ENCODE peak calls at places on chromosomes 1 and 21, in eight cellular contexts. A, J, G, O, F, K, H and Y are unnamed samples.
A peak's percentile ranks its signal among the peaks of the same experiment; 100 is the strongest.

GRCh38 chr21:15560383-15561056 is 169.3 kb upstream of the USP25 start:
- DNase-seq in A (no peak), J (peak; percentile 49), G (no peak), O (peak; percentile 15), F (no peak), K (no peak), H (no peak), Y (no peak)

GRCh38 chr1:60746278-60746761 is 336.0 kb upstream of the NFIA start:
- DNase-seq in A (no peak), J (no peak), G (no peak), O (no peak), F (no peak), K (no peak), H (no peak), Y (no peak)

GRCh38 chr1:218664385-218665170 is 319.4 kb downstream of the TGFB2 start:
- DNase-seq in A (no peak), J (peak; percentile 54), G (no peak), O (peak; percentile 75), F (no peak), K (no peak), H (no peak), Y (no peak)

GRCh38 chr1:228455715-228456114 is 31.5 kb upstream of the RNF187 start:
- DNase-seq in A (no peak), J (no peak), G (peak; percentile 53), O (no peak), F (no peak), K (no peak), H (no peak), Y (no peak)

GRCh38 chr21:14215971-14216621 is at the start of gene RBM11:
- DNase-seq in A (no peak), J (peak; percentile 39), G (peak; percentile 82), O (peak; percentile 6), F (no peak), K (peak; percentile 91), H (peak; percentile 79), Y (no peak)

GRCh38 chr1:172322219-172323061 is 98.0 kb upstream of the C1orf105 start:
- DNase-seq in A (peak; percentile 80), J (peak; percentile 97), G (no peak), O (peak; percentile 98), F (peak; percentile 34), K (no peak), H (peak; percentile 73), Y (peak; percentile 75)

GRCh38 chr1:220990417-220991337 is 111.4 kb downstream of the HLX start:
- DNase-seq in A (no peak), J (peak; percentile 81), G (no peak), O (peak; percentile 59), F (no peak), K (no peak), H (no peak), Y (no peak)

GRCh38 chr1:54623216-54624007 is at the start of gene FAM151A:
- DNase-seq in A (no peak), J (no peak), G (no peak), O (no peak), F (no peak), K (no peak), H (peak; percentile 49), Y (no peak)

GRCh38 chr21:44499631-44500030 is 40.4 kb downstream of the KRTAP10-1 start:
- DNase-seq in A (no peak), J (no peak), G (no peak), O (no peak), F (no peak), K (no peak), H (no peak), Y (no peak)

GRCh38 chr1:108080448-108080847 is 115.5 kb upstream of the VAV3 start:
- DNase-seq in A (no peak), J (no peak), G (no peak), O (no peak), F (no peak), K (no peak), H (no peak), Y (no peak)

GRCh38 chr1:158176399-158176798 is 4.3 kb upstream of the CD1D start:
- DNase-seq in A (no peak), J (no peak), G (peak; percentile 90), O (no peak), F (no peak), K (no peak), H (no peak), Y (no peak)

GRCh38 chr1:33624991-33625870 is 152.8 kb downstream of the ZSCAN20 start:
- DNase-seq in A (no peak), J (no peak), G (no peak), O (no peak), F (no peak), K (no peak), H (no peak), Y (no peak)

GRCh38 chr1:12539705-12540579 is 78.1 kb downstream of the DHRS3 start:
- DNase-seq in A (peak; percentile 98), J (peak; percentile 86), G (no peak), O (peak; percentile 99), F (peak; percentile 80), K (no peak), H (peak; percentile 97), Y (peak; percentile 95)

GRCh38 chr1:6907676-6908434 is 122.6 kb downstream of the CAMTA1 start:
- DNase-seq in A (no peak), J (no peak), G (no peak), O (no peak), F (no peak), K (no peak), H (peak; percentile 53), Y (no peak)

GRCh38 chr1:190578015-190578414 is 100.4 kb upstream of the BRINP3 start:
- DNase-seq in A (no peak), J (no peak), G (no peak), O (no peak), F (no peak), K (no peak), H (no peak), Y (no peak)

GRCh38 chr1:247337961-247338360 is 6.3 kb upstream of the ZNF496 start:
- DNase-seq in A (no peak), J (no peak), G (no peak), O (no peak), F (no peak), K (no peak), H (no peak), Y (no peak)

GRCh38 chr1:4711191-4711915 is 56.9 kb downstream of the AJAP1 start:
- DNase-seq in A (no peak), J (no peak), G (no peak), O (no peak), F (no peak), K (peak; percentile 30), H (no peak), Y (no peak)

GRCh38 chr1:165686121-165686970 is 12.0 kb downstream of the ALDH9A1 start:
- DNase-seq in A (no peak), J (no peak), G (peak; percentile 50), O (no peak), F (no peak), K (no peak), H (no peak), Y (no peak)
- TF ChIP-seq CTCF in A (no peak), J (no peak), G (peak; percentile 78), O (peak; percentile 11), F (no peak), K (no peak), H (no peak), Y (no peak)

GRCh38 chr1:102853701-102854187 is 254.6 kb downstream of the COL11A1 start:
- DNase-seq in A (no peak), J (no peak), G (no peak), O (no peak), F (no peak), K (no peak), H (no peak), Y (no peak)

GRCh38 chr1:102851616-102852015 is 256.7 kb downstream of the COL11A1 start:
- DNase-seq in A (no peak), J (peak; percentile 58), G (no peak), O (no peak), F (no peak), K (no peak), H (no peak), Y (no peak)

GRCh38 chr1:102852583-102852982 is 255.7 kb downstream of the COL11A1 start:
- DNase-seq in A (no peak), J (peak; percentile 17), G (no peak), O (no peak), F (no peak), K (no peak), H (no peak), Y (no peak)
- TF ChIP-seq CTCF in A (peak; percentile 35), J (peak; percentile 23), G (no peak), O (no peak), F (no peak), K (no peak), H (no peak), Y (no peak)

GRCh38 chr1:78688701-78689100 is 39.1 kb downstream of the IFI44 start:
- DNase-seq in A (no peak), J (peak; percentile 84), G (no peak), O (peak; percentile 50), F (no peak), K (no peak), H (no peak), Y (peak; percentile 24)
- TF ChIP-seq CTCF in A (peak; percentile 44), J (peak; percentile 30), G (peak; percentile 12), O (peak; percentile 50), F (no peak), K (no peak), H (no peak), Y (peak; percentile 47)

DNA sequence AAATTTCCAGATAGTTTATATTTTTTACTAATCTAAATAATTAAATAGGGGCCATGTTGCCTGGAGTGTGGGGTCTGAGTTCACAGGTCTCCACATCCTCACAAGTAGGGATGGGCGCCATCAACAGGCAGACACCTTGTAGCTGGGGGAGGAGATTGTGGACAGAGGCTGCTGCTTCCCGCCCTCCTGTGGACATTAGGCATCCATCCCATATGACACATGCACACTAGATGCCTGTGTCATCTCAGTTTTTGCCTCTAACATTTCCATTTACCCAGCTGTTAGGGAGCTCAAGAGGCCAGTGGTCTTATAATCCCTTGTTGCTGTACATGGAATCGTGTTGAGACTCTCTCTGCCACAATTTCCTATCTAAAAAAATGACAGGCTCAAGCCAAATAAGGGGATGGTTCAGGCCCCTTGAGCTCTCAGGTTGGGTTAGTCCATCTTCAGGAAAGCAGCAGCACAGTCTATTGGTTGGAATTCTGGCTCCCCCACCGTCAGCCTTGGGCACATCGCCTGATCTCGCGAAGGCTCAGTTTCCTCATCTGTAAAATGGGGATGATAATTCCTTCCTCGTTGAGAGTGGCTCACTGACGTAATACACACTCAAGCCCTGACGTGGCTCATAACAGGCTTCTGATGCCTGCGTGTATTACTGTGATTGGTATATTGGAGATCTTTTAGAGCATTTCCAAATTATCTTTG is 13.6 kb downstream of the LHX4 start:
- DNase-seq in A (no peak), J (no peak), G (no peak), O (no peak), F (no peak), K (no peak), H (peak; percentile 36), Y (no peak)
- TF ChIP-seq CTCF in A (no peak), J (no peak), G (no peak), O (no peak), F (no peak), K (no peak), H (no peak), Y (no peak)

GRCh38 chr1:75423616-75424015 is 187.3 kb downstream of the SLC44A5 start:
- DNase-seq in A (no peak), J (no peak), G (no peak), O (no peak), F (no peak), K (no peak), H (no peak), Y (no peak)
- TF ChIP-seq CTCF in A (no peak), J (no peak), G (no peak), O (no peak), F (no peak), K (peak; percentile 29), H (no peak), Y (no peak)